ENCODE peak calls at places on chromosome 17, in ten cellular contexts. P is endodermal cell, G is MCF 10A, S is kidney, V is progenitor cell of endocrine pancreas, H is transverse colon, N is tibial artery, F is body of pancreas, B is ascending aorta, M is thoracic aorta. R is an unnamed sample.
A peak's percentile ranks its signal among the peaks of the same experiment; 100 is the strongest.

GRCh38 chr17:79301469-79301868 is 226.8 kb downstream of the ENGASE start:
- DNase-seq in P (peak; percentile 76), G (no peak), S (no peak), V (no peak), H (no peak), N (no peak), F (no peak), B (no peak), M (no peak), R (no peak)

GRCh38 chr17:75245011-75245410 is 16.4 kb downstream of the GGA3 start:
- DNase-seq in P (no peak), G (no peak), S (no peak), V (no peak), H (no peak), N (no peak), F (no peak), B (no peak), M (no peak), R (no peak)

GRCh38 chr17:1035546-1036170 is 38.7 kb downstream of the TIMM22 start:
- DNase-seq in P (no peak), G (no peak), S (no peak), V (no peak), H (no peak), N (no peak), F (no peak), B (no peak), M (no peak), R (no peak)

GRCh38 chr17:53032861-53033271 is 789.9 kb upstream of the KIF2B start:
- DNase-seq in P (peak; percentile 91), G (peak; percentile 65), S (no peak), V (peak; percentile 30), H (peak; percentile 23), N (no peak), F (peak; percentile 46), B (no peak), M (no peak), R (peak; percentile 48)

GRCh38 chr17:67078292-67078691 is 33.9 kb downstream of the CACNG1 start:
- DNase-seq in P (peak; percentile 56), G (no peak), S (no peak), V (no peak), H (no peak), N (no peak), F (no peak), B (no peak), M (no peak), R (no peak)

GRCh38 chr17:58383892-58384462 is 32.0 kb upstream of the SUPT4H1 start:
- DNase-seq in P (no peak), G (no peak), S (no peak), V (no peak), H (no peak), N (no peak), F (no peak), B (no peak), M (no peak), R (no peak)

GRCh38 chr17:78294776-78295175 is 63.3 kb downstream of the TMEM235 start:
- DNase-seq in P (no peak), G (peak; percentile 96), S (no peak), V (no peak), H (no peak), N (no peak), F (no peak), B (no peak), M (no peak), R (no peak)

GRCh38 chr17:67461876-67462275 is 84.8 kb downstream of the PITPNC1 start:
- DNase-seq in P (no peak), G (no peak), S (no peak), V (no peak), H (no peak), N (no peak), F (no peak), B (no peak), M (no peak), R (no peak)

GRCh38 chr17:47934856-47935255 is 6.5 kb upstream of the PNPO start:
- DNase-seq in P (no peak), G (no peak), S (no peak), V (no peak), H (no peak), N (no peak), F (no peak), B (no peak), M (no peak), R (no peak)

GRCh38 chr17:36544049-36544319 is 735 bp upstream of the GGNBP2 start:
- DNase-seq in P (peak; percentile 86), G (no peak), S (no peak), V (peak; percentile 11), H (no peak), N (peak; percentile 72), F (peak; percentile 46), B (peak; percentile 68), M (no peak), R (no peak)

GRCh38 chr17:75405365-75406221 is at the start of gene GRB2:
- DNase-seq in P (peak; percentile 100), G (peak; percentile 96), S (peak; percentile 100), V (peak; percentile 100), H (peak; percentile 100), N (peak; percentile 99), F (peak; percentile 99), B (peak; percentile 99), M (peak; percentile 90), R (peak; percentile 100)

GRCh38 chr17:73341350-73342056 is 29.7 kb upstream of the CDC42EP4 start:
- DNase-seq in P (no peak), G (peak; percentile 49), S (no peak), V (no peak), H (no peak), N (no peak), F (peak; percentile 42), B (no peak), M (no peak), R (no peak)

GRCh38 chr17:73342057-73342522 is 30.3 kb upstream of the CDC42EP4 start:
- DNase-seq in P (peak; percentile 98), G (peak; percentile 93), S (peak; percentile 94), V (no peak), H (peak; percentile 65), N (peak; percentile 84), F (peak; percentile 72), B (peak; percentile 80), M (peak; percentile 21), R (peak; percentile 63)

GRCh38 chr17:73343739-73344454 is 32.1 kb upstream of the CDC42EP4 start:
- DNase-seq in P (no peak), G (no peak), S (no peak), V (no peak), H (no peak), N (no peak), F (no peak), B (no peak), M (no peak), R (no peak)

GRCh38 chr17:73343168-73343634 is 31.4 kb upstream of the CDC42EP4 start:
- DNase-seq in P (peak; percentile 97), G (no peak), S (peak; percentile 90), V (peak; percentile 41), H (peak; percentile 51), N (peak; percentile 78), F (peak; percentile 54), B (peak; percentile 81), M (no peak), R (peak; percentile 78)

GRCh38 chr17:73342549-73343167 is 30.9 kb upstream of the CDC42EP4 start:
- DNase-seq in P (no peak), G (no peak), S (no peak), V (no peak), H (no peak), N (no peak), F (no peak), B (no peak), M (no peak), R (no peak)
- TF ChIP-seq CTCF in P (peak; percentile 36), G (no peak), S (no peak), V (no peak), H (no peak), N (no peak), F (no peak), B (no peak), M (no peak), R (no peak)

DNA sequence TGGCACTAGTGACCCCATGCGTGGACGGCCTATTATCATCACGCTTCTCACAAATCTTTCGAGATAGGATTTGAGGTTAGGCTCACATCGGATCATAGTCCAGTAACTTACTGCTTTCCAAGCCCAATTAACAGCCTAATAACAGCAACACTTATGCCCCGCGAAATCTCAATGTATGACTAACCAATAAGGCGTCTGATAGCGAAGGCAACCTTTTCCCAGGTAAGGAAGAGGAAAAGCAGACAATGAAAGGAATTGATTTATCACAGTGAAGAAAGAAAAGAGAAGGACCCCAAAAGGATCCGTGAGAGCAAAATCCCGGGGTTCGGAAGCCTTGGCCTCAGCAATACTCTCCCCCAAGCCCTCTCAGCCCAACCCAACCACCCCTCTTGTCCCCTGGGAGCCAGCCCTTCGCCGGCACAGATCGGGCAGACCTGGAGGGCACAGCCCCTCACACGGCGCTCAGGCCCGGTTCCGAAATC is 567 bp downstream of the GPATCH8 start:
- DNase-seq in P (no peak), G (peak; percentile 27), S (peak; percentile 82), V (peak; percentile 23), H (no peak), N (no peak), F (no peak), B (no peak), M (no peak), R (no peak)
- TF ChIP-seq CTCF in P (no peak), G (no peak), S (no peak), V (no peak), H (no peak), N (no peak), F (no peak), B (no peak), M (no peak), R (no peak)

GRCh38 chr17:77036841-77037381 is 103.9 kb upstream of the SEC14L1 start:
- DNase-seq in P (no peak), G (no peak), S (no peak), V (no peak), H (peak; percentile 50), N (no peak), F (no peak), B (no peak), M (no peak), R (no peak)
- TF ChIP-seq CTCF in P (no peak), G (no peak), S (no peak), V (no peak), H (no peak), N (no peak), F (no peak), B (no peak), M (no peak), R (no peak)

GRCh38 chr17:17808706-17809432 is 27.9 kb downstream of the SREBF1 start:
- DNase-seq in P (peak; percentile 76), G (peak; percentile 59), S (no peak), V (no peak), H (no peak), N (no peak), F (no peak), B (no peak), M (no peak), R (no peak)

GRCh38 chr17:17809527-17810373 is 27.0 kb downstream of the SREBF1 start:
- DNase-seq in P (peak; percentile 96), G (no peak), S (peak; percentile 90), V (no peak), H (no peak), N (peak; percentile 82), F (no peak), B (no peak), M (no peak), R (peak; percentile 83)

GRCh38 chr17:17811381-17812210 is 25.2 kb downstream of the SREBF1 start:
- DNase-seq in P (peak; percentile 91), G (no peak), S (no peak), V (no peak), H (no peak), N (no peak), F (no peak), B (no peak), M (no peak), R (peak; percentile 58)

GRCh38 chr17:17812211-17813054 is 24.4 kb downstream of the SREBF1 start:
- DNase-seq in P (peak; percentile 98), G (peak; percentile 62), S (peak; percentile 86), V (peak; percentile 89), H (peak; percentile 74), N (peak; percentile 84), F (peak; percentile 65), B (peak; percentile 85), M (no peak), R (peak; percentile 90)

GRCh38 chr17:17810374-17811248 is 26.2 kb downstream of the SREBF1 start:
- DNase-seq in P (peak; percentile 88), G (no peak), S (no peak), V (no peak), H (no peak), N (no peak), F (no peak), B (no peak), M (no peak), R (peak; percentile 74)
- TF ChIP-seq CTCF in P (peak; percentile 54), G (no peak), S (no peak), V (no peak), H (no peak), N (no peak), F (no peak), B (no peak), M (no peak), R (no peak)

R was measured in nephron progenitor cell.